ENCODE peak calls at places on chromosome 1, in nine cellular contexts. S is NCI-H2081; K is stimulated activated CD8-positive, alpha-beta memory T cell treated with anti-CD3 and anti-CD28 coated beads, Interleukin-2, amount 100 ng/mL, for 48 hours; C is esophagus squamous epithelium; B is hippocampal formation; I is NCI-H1092; E is lower lobe of right lung; X is AG08396; T is astrocyte of the cerebellum. M is an unnamed sample.

GRCh38 chr1:41533731-41534080 is 49.2 kb upstream of the EDN2 start:
- DNase-seq in K (no peak), E (peak; percentile 18), B (no peak), S (no peak), X (no peak), C (no peak), T (no peak), I (no peak), M (no peak)

GRCh38 chr1:223846668-223847007 is 891 bp upstream of the TP53BP2 start:
- DNase-seq in I (no peak), K (no peak), C (no peak), T (no peak), X (peak; percentile 36), E (no peak), B (peak; percentile 46), S (peak; percentile 36), M (no peak)

GRCh38 chr1:52588535-52588934 is 13.6 kb upstream of the GPX7 start:
- DNase-seq in S (no peak), I (no peak), E (no peak), K (no peak), T (no peak), C (no peak), X (no peak), B (no peak), M (no peak)

GRCh38 chr1:6688001-6688400 is 13.6 kb downstream of the DNAJC11 start:
- DNase-seq in K (no peak), C (no peak), I (no peak), B (no peak), T (no peak), E (no peak), S (no peak), X (no peak), M (no peak)

GRCh38 chr1:13832536-13832935 is 132.5 kb downstream of the PRDM2 start:
- DNase-seq in E (no peak), B (no peak), I (peak; percentile 68), C (no peak), T (no peak), X (no peak), S (peak; percentile 93), K (no peak), M (no peak)

GRCh38 chr1:27624467-27625233 is 10.3 kb downstream of the FGR start:
- DNase-seq in B (no peak), T (no peak), I (peak; percentile 78), C (no peak), E (no peak), X (no peak), K (no peak), S (no peak), M (no peak)

GRCh38 chr1:69947837-69948236 is 257.5 kb downstream of the LRRC40 start:
- DNase-seq in S (no peak), K (no peak), X (no peak), E (no peak), I (no peak), B (no peak), T (no peak), C (no peak), M (no peak)

GRCh38 chr1:179803916-179804315 is 60.8 kb downstream of the FAM163A start:
- DNase-seq in C (no peak), T (no peak), I (no peak), S (no peak), X (no peak), E (no peak), K (no peak), B (no peak), M (no peak)

M was measured in thoracic aorta.